ENCODE peak calls at places on chromosome 22, in six cellular contexts. P is stimulated activated CD8-positive, alpha-beta memory T cell treated with anti-CD3 and anti-CD28 coated beads, Interleukin-12 subunit alpha, Interleukin-12 subunit beta, amount 100 ng/mL, for 4 hours; R is stimulated activated CD4-positive, alpha-beta T cell treated with anti-CD3 and anti-CD28 coated beads, Interleukin-1b, Interleukin-23, amount 100 ng/mL, for 1 hour; C is stomach; M is GM04504; O is bronchial epithelial cell. D is an unnamed sample.

GRCh38 chr22:43289976-43290663 is 53.1 kb downstream of the SCUBE1 start:
- DNase-seq in O (no peak), C (no peak), M (no peak), P (no peak), R (no peak), D (peak; percentile 89)

GRCh38 chr22:27984723-27985122 is 65.7 kb upstream of the PITPNB start:
- DNase-seq in P (no peak), M (no peak), O (no peak), R (no peak), C (peak; percentile 3), D (no peak)

GRCh38 chr22:40199223-40199622 is 21.5 kb downstream of the TNRC6B start:
- DNase-seq in M (no peak), P (no peak), C (no peak), O (no peak), R (no peak), D (no peak)

GRCh38 chr22:19533857-19534256 is 9.6 kb upstream of the CLDN5 start:
- DNase-seq in O (no peak), M (no peak), P (no peak), C (no peak), R (no peak), D (no peak)

GRCh38 chr22:48404801-48405447 is 1422.7 kb downstream of the BRD1 start:
- DNase-seq in R (no peak), P (no peak), M (no peak), O (no peak), C (no peak), D (no peak)

GRCh38 chr22:46577361-46578249 is 40.2 kb upstream of the CELSR1 start:
- DNase-seq in M (no peak), P (no peak), R (no peak), O (no peak), C (no peak), D (peak; percentile 2)

GRCh38 chr22:45878901-45879551 is 97.9 kb downstream of the WNT7B start:
- DNase-seq in R (no peak), O (no peak), C (no peak), P (no peak), M (no peak), D (peak; percentile 1)

GRCh38 chr22:39401301-39401631 is 1.7 kb downstream of the TAB1 start:
- DNase-seq in O (no peak), P (no peak), C (no peak), M (no peak), R (no peak), D (no peak)

GRCh38 chr22:30304495-30305244 is 15.4 kb upstream of the CASTOR1 start:
- DNase-seq in C (peak; percentile 79), O (peak; percentile 78), R (no peak), M (no peak), P (no peak), D (peak; percentile 76)

GRCh38 chr22:20211997-20212753 is 55.9 kb downstream of the RTN4R start:
- DNase-seq in O (peak; percentile 53), C (peak; percentile 89), R (no peak), M (no peak), P (no peak), D (peak; percentile 98)

GRCh38 chr22:28112548-28113043 is 193.5 kb upstream of the PITPNB start:
- DNase-seq in M (peak; percentile 56), O (peak; percentile 29), C (no peak), R (no peak), P (no peak), D (peak; percentile 5)

GRCh38 chr22:47615051-47615450 is 852.6 kb downstream of the TBC1D22A start:
- DNase-seq in O (no peak), C (no peak), P (no peak), M (no peak), R (no peak), D (no peak)

GRCh38 chr22:18079706-18080230 is 2.0 kb downstream of the PEX26 start:
- DNase-seq in R (no peak), C (no peak), M (no peak), O (no peak), P (no peak), D (no peak)

GRCh38 chr22:24046024-24046423 is 34.9 kb downstream of the CABIN1 start:
- DNase-seq in P (no peak), C (no peak), R (no peak), M (no peak), O (no peak), D (no peak)

GRCh38 chr22:28230682-28231081 is 311.6 kb upstream of the PITPNB start:
- DNase-seq in M (no peak), R (no peak), P (no peak), O (no peak), C (no peak), D (no peak)

GRCh38 chr22:43723816-43724215 is 88.3 kb downstream of the EFCAB6 start:
- DNase-seq in C (no peak), P (no peak), M (no peak), O (peak; percentile 5), R (no peak), D (no peak)

GRCh38 chr22:47290706-47291430 is 528.4 kb downstream of the TBC1D22A start:
- DNase-seq in M (no peak), P (no peak), O (no peak), C (no peak), R (no peak), D (no peak)

GRCh38 chr22:42270512-42271190 is at the start of gene TCF20:
- DNase-seq in C (peak; percentile 82), O (peak; percentile 35), M (peak; percentile 24), P (peak; percentile 70), R (peak; percentile 56), D (peak; percentile 76)

GRCh38 chr22:41830174-41830573 is 2.7 kb upstream of the SREBF2 start:
- DNase-seq in O (no peak), C (no peak), P (no peak), R (no peak), M (no peak), D (no peak)

GRCh38 chr22:19961868-19962245 is 20.2 kb upstream of the TXNRD2 start:
- DNase-seq in R (no peak), C (no peak), O (no peak), P (no peak), M (no peak), D (no peak)

GRCh38 chr22:47048123-47049077 is 285.9 kb downstream of the TBC1D22A start:
- DNase-seq in O (no peak), P (no peak), C (no peak), R (no peak), M (no peak), D (no peak)

GRCh38 chr22:40709752-40710413 is 30.6 kb downstream of the MCHR1 start:
- DNase-seq in M (no peak), R (no peak), P (no peak), O (no peak), C (no peak), D (no peak)

GRCh38 chr22:46638601-46639431 is 18.6 kb downstream of the GRAMD4 start:
- DNase-seq in O (no peak), M (no peak), P (no peak), R (no peak), C (peak; percentile 65), D (peak; percentile 85)

GRCh38 chr22:27804683-27805297 is 3.2 kb upstream of the MN1 start:
- DNase-seq in M (no peak), R (no peak), O (peak; percentile 41), C (peak; percentile 75), P (no peak), D (peak; percentile 67)

D was measured in thyroid gland.